ENCODE peak calls at places on chromosomes 2 and 18, in six cellular contexts. Z is body of pancreas, Y is lower lobe of right lung, P is transverse colon, J is stomach, X is MM.1S. O is an unnamed sample.

GRCh38 chr2:80086831-80087230 is 217.7 kb downstream of the LRRTM1 start:
- DNase-seq in Z (no peak), Y (no peak), P (no peak), J (no peak), X (no peak), O (no peak)

GRCh38 chr2:127771756-127772155 is 39.2 kb downstream of the WDR33 start:
- DNase-seq in Z (no peak), Y (no peak), P (no peak), J (no peak), X (no peak), O (no peak)

GRCh38 chr2:149042881-149043280 is 4.4 kb downstream of the LYPD6B start:
- DNase-seq in Z (no peak), Y (no peak), P (no peak), J (no peak), X (no peak), O (no peak)

GRCh38 chr2:120979398-120979797 is 243.7 kb downstream of the GLI2 start:
- DNase-seq in Z (no peak), Y (no peak), P (no peak), J (no peak), X (no peak), O (no peak)

GRCh38 chr2:177161741-177162440 is 50.7 kb upstream of the HNRNPA3 start:
- DNase-seq in Z (no peak), Y (no peak), P (no peak), J (no peak), X (peak; percentile 28), O (no peak)

GRCh38 chr2:224847431-224847830 is 131.3 kb upstream of the CCDC195 start:
- DNase-seq in Z (no peak), Y (no peak), P (no peak), J (no peak), X (no peak), O (no peak)

GRCh38 chr2:165056585-165056984 is 101.3 kb upstream of the SLC38A11 start:
- DNase-seq in Z (no peak), Y (no peak), P (no peak), J (no peak), X (no peak), O (no peak)

GRCh38 chr2:215540646-215541045 is 104.8 kb upstream of the FN1 start:
- DNase-seq in Z (no peak), Y (no peak), P (no peak), J (no peak), X (no peak), O (no peak)

GRCh38 chr2:232979871-232980461 is 33.1 kb downstream of the NGEF start:
- DNase-seq in Z (no peak), Y (no peak), P (peak; percentile 67), J (no peak), X (no peak), O (no peak)

GRCh38 chr2:46850742-46851141 is 64.9 kb downstream of the MCFD2 start:
- DNase-seq in Z (peak; percentile 81), Y (no peak), P (peak; percentile 45), J (peak; percentile 71), X (no peak), O (peak; percentile 48)

GRCh38 chr2:74740395-74741075 is 86.5 kb downstream of the SEMA4F start:
- DNase-seq in Z (peak; percentile 26), Y (peak; percentile 76), P (peak; percentile 85), J (peak; percentile 79), X (no peak), O (peak; percentile 79)

GRCh38 chr18:25299426-25299825 is 52.5 kb downstream of the ZNF521 start:
- DNase-seq in Z (no peak), Y (no peak), P (no peak), J (no peak), X (no peak), O (no peak)

GRCh38 chr2:237631801-237632585 is 4.6 kb downstream of the LRRFIP1 start:
- DNase-seq in Z (no peak), Y (no peak), P (no peak), J (no peak), X (no peak), O (peak; percentile 48)

GRCh38 chr2:218186355-218186766 is 19.6 kb upstream of the CXCR1 start:
- DNase-seq in Z (peak; percentile 76), Y (peak; percentile 77), P (peak; percentile 83), J (peak; percentile 83), X (peak; percentile 76), O (peak; percentile 80)

GRCh38 chr2:197191177-197191947 is 119.2 kb downstream of the ANKRD44 start:
- DNase-seq in Z (no peak), Y (no peak), P (no peak), J (no peak), X (peak; percentile 77), O (no peak)

GRCh38 chr2:205721057-205721767 is 38.9 kb downstream of the NRP2 start:
- DNase-seq in Z (no peak), Y (no peak), P (no peak), J (no peak), X (no peak), O (no peak)

GRCh38 chr2:191660575-191660974 is 17.4 kb upstream of the NABP1 start:
- DNase-seq in Z (no peak), Y (no peak), P (no peak), J (no peak), X (no peak), O (no peak)

GRCh38 chr2:137952586-137953129 is 11.6 kb upstream of the HNMT start:
- DNase-seq in Z (no peak), Y (no peak), P (no peak), J (no peak), X (no peak), O (no peak)

GRCh38 chr2:33321236-33321731 is 155.2 kb upstream of the RASGRP3 start:
- DNase-seq in Z (no peak), Y (no peak), P (no peak), J (no peak), X (peak; percentile 40), O (no peak)

GRCh38 chr2:147424766-147425165 is 420.1 kb upstream of the ACVR2A start:
- DNase-seq in Z (no peak), Y (no peak), P (no peak), J (no peak), X (no peak), O (no peak)

GRCh38 chr2:178860551-178860950 is 53.3 kb upstream of the TTN start:
- DNase-seq in Z (peak; percentile 63), Y (no peak), P (no peak), J (no peak), X (no peak), O (no peak)

GRCh38 chr18:5673576-5673975 is 129.8 kb upstream of the EPB41L3 start:
- DNase-seq in Z (no peak), Y (no peak), P (no peak), J (no peak), X (no peak), O (no peak)

GRCh38 chr18:10588975-10589374 is 63.1 kb downstream of the NAPG start:
- DNase-seq in Z (no peak), Y (no peak), P (no peak), J (no peak), X (no peak), O (no peak)

GRCh38 chr2:55133467-55134315 is 83.4 kb upstream of the RTN4 start:
- DNase-seq in Z (no peak), Y (no peak), P (no peak), J (peak; percentile 29), X (peak; percentile 57), O (no peak)

GRCh38 chr2:75186829-75187228 is 12.5 kb downstream of the TACR1 start:
- DNase-seq in Z (no peak), Y (no peak), P (no peak), J (no peak), X (no peak), O (no peak)

GRCh38 chr18:23231340-23232021 is 96.2 kb downstream of the CABLES1 start:
- DNase-seq in Z (peak; percentile 30), Y (peak; percentile 51), P (peak; percentile 62), J (peak; percentile 43), X (no peak), O (no peak)

GRCh38 chr2:234081970-234082822 is 31.7 kb downstream of the SPP2 start:
- DNase-seq in Z (peak; percentile 87), Y (peak; percentile 54), P (peak; percentile 55), J (peak; percentile 86), X (no peak), O (peak; percentile 66)

GRCh38 chr2:236680461-236680860 is 110.8 kb downstream of the ACKR3 start:
- DNase-seq in Z (no peak), Y (no peak), P (no peak), J (no peak), X (no peak), O (no peak)

GRCh38 chr2:70935468-70936164 is at the start of gene ATP6V1B1:
- DNase-seq in Z (peak; percentile 44), Y (no peak), P (no peak), J (peak; percentile 35), X (no peak), O (no peak)

GRCh38 chr2:239268082-239268481 is 132.7 kb downstream of the HDAC4 start:
- DNase-seq in Z (peak; percentile 80), Y (no peak), P (peak; percentile 83), J (peak; percentile 83), X (no peak), O (peak; percentile 78)
- H3K4me1 ChIP-seq in Z (peaks cover 44% of the 10 kb centered on the region), Y (peaks cover 57% of the 10 kb centered on the region), P (peaks cover 56% of the 10 kb centered on the region), J (peaks cover 87% of the 10 kb centered on the region), X (peaks cover 33% of the 10 kb centered on the region), O (peaks cover 54% of the 10 kb centered on the region)

DNA sequence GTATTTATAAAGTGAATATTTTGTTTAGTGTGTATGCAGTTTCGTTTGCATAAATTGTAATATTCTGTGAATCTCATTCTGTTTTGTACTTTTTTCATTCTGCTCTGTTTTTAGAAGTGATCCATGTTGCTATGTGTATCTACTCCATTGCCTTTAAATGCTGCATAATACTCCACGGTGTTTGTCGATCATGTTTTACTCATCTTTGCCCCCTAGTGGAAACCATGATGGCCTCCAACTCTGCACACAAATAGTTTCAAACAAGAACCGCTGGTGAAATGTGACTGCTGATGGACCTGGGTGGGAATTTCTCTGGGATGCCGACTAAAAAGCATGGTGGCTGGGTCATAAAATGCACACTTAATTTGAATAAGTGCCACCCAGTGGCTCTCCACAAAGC is 32.0 kb upstream of the SKOR2 start:
- DNase-seq in Z (no peak), Y (no peak), P (no peak), J (no peak), X (no peak), O (no peak)
- H3K4me3 ChIP-seq in Z (no peak overlapping the region), Y (no peak overlapping the region), P (no peak overlapping the region), J (no peak overlapping the region), X (no peak overlapping the region), O (no peak overlapping the region)

DNA sequence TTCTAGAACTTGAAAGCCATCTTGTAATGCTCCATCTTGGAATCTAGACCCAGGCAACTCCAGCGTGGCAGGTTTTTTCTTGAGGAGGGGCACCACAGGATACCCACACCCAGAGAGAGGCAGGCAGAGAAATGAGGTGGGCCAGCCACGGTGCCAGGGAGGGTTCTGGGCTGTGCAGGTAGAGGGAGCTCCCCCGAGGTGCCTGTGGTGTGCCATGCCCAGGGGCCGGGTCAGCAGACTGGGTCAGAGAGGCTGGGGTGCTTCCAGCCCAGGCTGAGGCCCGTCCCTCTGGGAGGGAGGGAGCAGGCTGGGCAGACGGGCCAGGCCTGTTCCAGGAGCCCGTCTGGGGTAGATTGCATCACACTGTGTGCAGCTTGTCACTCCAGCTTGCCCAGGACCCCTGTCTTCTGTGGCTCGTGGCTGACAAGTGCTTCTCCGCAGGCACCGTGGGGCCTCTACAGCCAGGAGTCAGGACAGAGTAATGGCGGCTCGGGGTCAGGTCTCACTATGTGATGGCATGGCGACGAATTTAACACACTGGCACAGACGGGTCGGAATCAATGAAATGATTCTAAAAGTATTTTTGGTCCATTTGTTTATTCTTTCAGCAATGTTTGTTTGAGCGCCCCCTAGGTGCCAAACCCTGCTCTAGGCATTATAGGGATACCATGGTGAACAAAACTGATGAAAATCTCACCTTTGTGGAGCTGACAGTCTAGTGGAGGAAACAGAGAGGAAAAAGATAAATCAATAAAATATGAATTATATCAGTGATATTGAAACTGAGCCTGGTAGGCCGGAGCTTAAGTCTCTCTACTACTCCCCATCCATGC is 144.0 kb downstream of the ACOXL start:
- DNase-seq in Z (no peak), Y (no peak), P (no peak), J (no peak), X (no peak), O (no peak)
- TF ChIP-seq CTCF in Z (no peak), Y (peak; percentile 17), P (no peak), J (no peak), X (peak; percentile 33), O (no peak)

GRCh38 chr2:39515273-39515896 is 78.3 kb upstream of the MAP4K3 start:
- DNase-seq in Z (no peak), Y (no peak), P (no peak), J (no peak), X (no peak), O (no peak)
- H3K4me1 ChIP-seq in Z (peaks cover 48% of the 10 kb centered on the region), Y (peaks cover 66% of the 10 kb centered on the region), P (peaks cover 14% of the 10 kb centered on the region), J (peaks cover 59% of the 10 kb centered on the region), X (peaks cover 11% of the 10 kb centered on the region), O (peaks cover 69% of the 10 kb centered on the region)

O was measured in upper lobe of right lung.